ENCODE peak calls at places on chromosomes 4 and X, in seven cellular contexts. H, Z, D, G, O, K and X are unnamed samples.

GRCh38 chr4:687975-688694 is 816 bp downstream of the SLC49A3 start:
- DNase-seq in O (peak; percentile 56), Z (no peak), K (no peak), G (no peak), D (no peak), H (no peak), X (peak; percentile 42)

GRCh38 chr4:3829954-3830773 is 64.0 kb downstream of the ADRA2C start:
- DNase-seq in K (no peak), H (no peak), G (no peak), Z (no peak), D (peak; percentile 79), O (no peak), X (no peak)

GRCh38 chr4:185013715-185014114 is 4.6 kb upstream of the HELT start:
- DNase-seq in O (no peak), G (no peak), H (no peak), Z (no peak), K (no peak), D (no peak), X (no peak)

GRCh38 chr4:154559931-154560801 is 2.6 kb upstream of the FGB start:
- DNase-seq in G (no peak), O (no peak), Z (no peak), H (no peak), K (no peak), D (no peak), X (no peak)

GRCh38 chr4:104829761-104830160 is 316.9 kb upstream of the TET2 start:
- DNase-seq in G (no peak), H (no peak), K (no peak), D (no peak), Z (no peak), O (no peak), X (no peak)

GRCh38 chr4:128305942-128306341 is 18.3 kb upstream of the PGRMC2 start:
- DNase-seq in O (no peak), Z (no peak), G (no peak), D (peak; percentile 52), H (no peak), K (no peak), X (no peak)

GRCh38 chr4:10161840-10162239 is 45.2 kb upstream of the WDR1 start:
- DNase-seq in K (no peak), G (no peak), Z (no peak), O (no peak), D (no peak), H (no peak), X (no peak)

GRCh38 chr4:58665649-58666048 is 1555.5 kb upstream of the IGFBP7 start:
- DNase-seq in K (no peak), G (no peak), O (no peak), H (no peak), Z (no peak), D (no peak), X (no peak)

GRCh38 chr4:10457255-10457801 is at the start of gene ZNF518B:
- DNase-seq in H (peak; percentile 38), K (peak; percentile 78), G (peak; percentile 62), Z (peak; percentile 59), D (peak; percentile 91), O (peak; percentile 67), X (peak; percentile 53)

GRCh38 chr4:76782837-76783236 is 115.1 kb downstream of the SOWAHB start:
- DNase-seq in H (no peak), Z (no peak), G (peak; percentile 77), O (no peak), D (no peak), K (no peak), X (no peak)

GRCh38 chr4:169744601-169745000 is 13.1 kb downstream of the HPF1 start:
- DNase-seq in H (no peak), Z (no peak), O (no peak), D (no peak), G (no peak), K (no peak), X (no peak)

GRCh38 chrX:41596586-41596985 is 92.2 kb upstream of the GPR34 start:
- DNase-seq in D (no peak), O (no peak), Z (no peak), G (peak; percentile 42), H (no peak), K (peak; percentile 24), X (no peak)

GRCh38 chr4:53929311-53929710 is 135.1 kb downstream of the CHIC2 start:
- DNase-seq in G (no peak), K (no peak), D (no peak), Z (no peak), O (no peak), H (no peak), X (no peak)

GRCh38 chr4:122100508-122100907 is 51.6 kb upstream of the BLTP1 start:
- DNase-seq in D (peak; percentile 56), K (no peak), G (no peak), O (no peak), H (no peak), Z (no peak), X (no peak)

GRCh38 chr4:7734651-7735260 is 204.9 kb downstream of the AFAP1 start:
- DNase-seq in D (no peak), K (no peak), H (no peak), Z (no peak), G (no peak), O (peak; percentile 78), X (no peak)

GRCh38 chrX:98338544-98338943 is 1454.8 kb downstream of the RPA4 start:
- DNase-seq in K (no peak), Z (no peak), H (no peak), G (no peak), O (no peak), D (no peak), X (no peak)

GRCh38 chr4:27861381-27861787 is 1000.7 kb downstream of the STIM2 start:
- DNase-seq in K (peak; percentile 3), H (no peak), D (peak; percentile 81), O (no peak), G (peak; percentile 51), Z (peak; percentile 71), X (peak; percentile 11)

GRCh38 chrX:71098302-71098701 is 2.7 kb downstream of the FOXO4 start:
- DNase-seq in K (peak; percentile 77), H (peak; percentile 60), Z (peak; percentile 65), G (peak; percentile 46), D (peak; percentile 51), O (peak; percentile 55), X (peak; percentile 19)
- H3K4me1 ChIP-seq in K (peaks cover 31% of the 10 kb centered on the region), H (peaks cover 13% of the 10 kb centered on the region), Z (peaks cover 11% of the 10 kb centered on the region), G (no peaks in the 10 kb centered on the region), D (peaks cover 4% of the 10 kb centered on the region), O (no peaks in the 10 kb centered on the region), X (no peaks in the 10 kb centered on the region)

DNA sequence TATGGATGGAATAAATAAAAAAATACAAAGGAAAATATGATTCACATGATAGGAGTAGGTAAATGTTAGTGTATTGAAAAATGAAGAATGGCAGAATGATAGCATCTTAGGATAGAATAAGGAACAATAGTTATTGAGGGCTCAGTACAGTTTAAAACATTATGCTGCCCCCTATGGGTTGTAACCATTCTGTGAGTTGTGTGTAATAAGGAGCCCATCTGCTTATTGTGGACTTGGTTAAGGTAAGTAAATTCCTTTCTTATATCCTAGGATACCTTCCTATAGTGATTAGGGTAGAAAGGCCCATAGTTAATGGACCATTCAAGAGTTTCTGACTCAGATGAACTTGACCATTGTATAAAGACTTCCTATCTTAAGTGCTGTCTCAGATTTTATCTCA is 195.8 kb downstream of the PDHA2 start:
- DNase-seq in G (peak; percentile 18), H (no peak), Z (peak; percentile 52), D (no peak), K (peak; percentile 4), O (no peak), X (no peak)
- TF ChIP-seq CTCF in G (peak; percentile 34), H (no peak), Z (peak; percentile 48), D (peak; percentile 81), K (peak; percentile 61), O (no peak), X (no peak)

DNA sequence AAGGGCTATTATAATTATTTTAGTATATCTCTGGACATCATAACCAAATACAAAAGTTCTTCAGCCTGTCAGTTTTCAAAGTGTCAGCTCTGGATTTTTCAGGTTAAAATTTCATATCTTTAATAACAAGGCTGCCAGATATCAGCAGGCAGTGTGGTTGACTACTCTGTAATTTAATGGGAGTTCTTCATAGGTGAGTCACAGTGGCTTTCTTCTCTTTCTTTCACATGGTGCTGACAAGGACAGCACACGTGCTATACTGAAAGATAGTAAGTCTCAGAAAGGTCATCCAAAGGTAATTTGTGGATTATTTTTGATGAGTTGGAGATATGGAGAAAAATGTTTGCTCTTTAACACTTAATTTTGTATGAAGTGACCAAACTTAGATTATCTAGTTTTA is 43.2 kb downstream of the GALNT7 start:
- DNase-seq in K (no peak), Z (peak; percentile 20), O (no peak), D (no peak), G (peak; percentile 52), H (no peak), X (no peak)
- H3K4me1 ChIP-seq in K (no peaks in the 10 kb centered on the region), Z (peaks cover 18% of the 10 kb centered on the region), O (peaks cover 5% of the 10 kb centered on the region), D (peaks cover 7% of the 10 kb centered on the region), G (no peaks in the 10 kb centered on the region), H (peaks cover 7% of the 10 kb centered on the region), X (peaks cover 14% of the 10 kb centered on the region)

DNA sequence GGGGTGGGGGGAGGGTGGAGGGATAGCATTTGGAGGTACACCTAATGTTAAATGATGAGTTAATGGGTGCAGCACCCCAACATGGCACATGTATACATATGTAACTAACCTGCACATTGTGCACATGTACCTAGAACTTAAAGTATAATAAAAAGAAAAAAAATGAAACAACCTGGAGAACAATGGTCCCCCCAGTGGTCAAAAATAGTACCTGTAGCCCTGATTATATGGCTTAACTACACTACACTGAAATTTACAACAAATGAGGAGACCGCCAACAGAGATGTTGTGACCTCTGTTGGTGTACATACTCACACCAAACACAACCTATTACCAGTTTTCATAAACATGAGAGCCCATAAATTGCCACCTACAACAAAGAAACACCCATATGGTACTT is 7.3 kb upstream of the MAGEE1 start:
- DNase-seq in H (no peak), G (no peak), D (no peak), Z (no peak), K (peak; percentile 2), O (no peak), X (no peak)
- TF ChIP-seq CTCF in H (no peak), G (no peak), D (peak; percentile 61), Z (no peak), K (peak; percentile 36), O (no peak), X (no peak)

GRCh38 chr4:114017120-114017917 is 37.9 kb upstream of the ARSJ start:
- DNase-seq in Z (no peak), G (peak; percentile 35), O (no peak), H (no peak), D (no peak), K (no peak), X (no peak)
- H3K4me1 ChIP-seq in Z (no peaks in the 10 kb centered on the region), G (peaks cover 4% of the 10 kb centered on the region), O (no peaks in the 10 kb centered on the region), H (no peaks in the 10 kb centered on the region), D (no peaks in the 10 kb centered on the region), K (no peaks in the 10 kb centered on the region), X (peaks cover 5% of the 10 kb centered on the region)

DNA sequence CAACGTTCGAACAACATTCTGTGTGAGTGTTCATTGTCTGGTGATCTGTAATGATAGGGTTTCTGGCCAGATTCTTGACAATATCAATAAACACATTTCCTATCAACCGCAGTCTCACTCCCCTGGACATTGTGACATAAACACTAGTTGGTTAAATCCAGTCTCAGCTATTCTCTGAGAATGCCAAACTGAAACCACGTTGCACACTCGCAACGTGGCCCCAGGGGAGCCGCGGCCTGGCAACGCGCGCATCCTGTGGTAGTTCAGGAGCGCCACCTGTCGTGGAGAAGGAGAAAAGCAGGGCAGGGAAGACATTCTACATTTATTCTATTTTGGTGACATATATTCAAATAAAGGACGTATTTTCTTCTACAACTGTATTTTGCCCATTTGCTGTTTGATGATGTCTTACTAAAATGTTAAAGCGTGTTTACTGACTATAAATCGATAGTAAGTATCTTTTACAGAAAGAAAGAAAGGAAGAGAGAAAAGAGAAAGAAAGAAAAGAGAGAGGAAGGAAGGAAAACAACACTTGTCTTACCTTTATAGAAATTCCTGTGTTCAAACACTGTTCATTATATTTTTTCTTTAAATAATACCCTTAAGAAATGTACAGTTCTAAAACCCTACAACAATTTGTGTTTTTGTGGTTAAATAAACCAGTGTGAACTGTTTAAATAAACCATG is 738.3 kb upstream of the FRG1 start:
- DNase-seq in Z (peak; percentile 65), H (peak; percentile 69), K (peak; percentile 35), O (no peak), D (peak; percentile 78), G (peak; percentile 93), X (peak; percentile 17)
- TF ChIP-seq CTCF in Z (peak; percentile 81), H (peak; percentile 85), K (peak; percentile 88), O (peak; percentile 64), D (peak; percentile 96), G (peak; percentile 82), X (peak; percentile 57)